ENCODE peak calls at places on chromosomes 1 and 21, in four cellular contexts. B is H1, X is WTC11, S is K562. O is an unnamed sample.

GRCh38 chr1:213457097-213457680 is 406.1 kb downstream of the RPS6KC1 start:
- DNase-seq in B (no peak), X (no peak), S (no peak), O (no peak)

GRCh38 chr1:76053021-76053420 is 21.5 kb upstream of the ST6GALNAC3 start:
- DNase-seq in B (no peak), X (peak), S (no peak), O (peak)

GRCh38 chr21:35473496-35473895 is 424.4 kb upstream of the RUNX1 start:
- DNase-seq in S (no peak), B (no peak), X (no peak), O (no peak)

GRCh38 chr1:11521605-11522399 is 42.8 kb downstream of the DISP3 start:
- DNase-seq in X (peak), B (no peak), S (no peak), O (no peak)

GRCh38 chr1:196651637-196652215 is at the start of gene CFH:
- DNase-seq in X (no peak), B (no peak), S (peak), O (no peak)

GRCh38 chr21:41251961-41252642 is 64.5 kb upstream of the FAM3B start:
- DNase-seq in X (no peak), S (no peak), B (no peak), O (no peak)

GRCh38 chr1:220786337-220787068 is at the start of gene MTARC1:
- DNase-seq in B (no peak), S (no peak), X (peak), O (peak)

GRCh38 chr1:178254433-178254832 is 160.5 kb downstream of the RASAL2 start:
- DNase-seq in B (no peak), X (no peak), S (no peak), O (no peak)

GRCh38 chr1:30144831-30145230 is 578.6 kb downstream of the MATN1 start:
- DNase-seq in S (no peak), B (no peak), X (no peak), O (no peak)

GRCh38 chr1:19049128-19049768 is 92.8 kb upstream of the IFFO2 start:
- DNase-seq in S (no peak), B (no peak), X (no peak), O (no peak)

GRCh38 chr1:118618618-118619340 is 369.4 kb downstream of the TBX15 start:
- DNase-seq in X (no peak), B (no peak), S (no peak), O (no peak)

GRCh38 chr1:206517784-206518183 is 10.5 kb downstream of the RASSF5 start:
- DNase-seq in B (no peak), X (no peak), S (no peak), O (no peak)

GRCh38 chr1:156359973-156360372 is 9.0 kb upstream of the RHBG start:
- DNase-seq in S (peak), B (no peak), X (peak), O (peak)

GRCh38 chr1:185152187-185152767 is 4.5 kb downstream of the TRMT1L start:
- DNase-seq in S (peak), X (no peak), B (no peak), O (no peak)

GRCh38 chr1:23343246-23344110 is 606 bp downstream of the HNRNPR start:
- DNase-seq in S (peak), X (peak), B (no peak), O (no peak)

GRCh38 chr1:204380293-204380831 is 20.6 kb upstream of the PLEKHA6 start:
- DNase-seq in S (no peak), B (no peak), X (no peak), O (no peak)

GRCh38 chr1:171881466-171881865 is 40.2 kb downstream of the DNM3 start:
- DNase-seq in S (no peak), B (no peak), X (no peak), O (no peak)

GRCh38 chr21:43187715-43188114 is 18.9 kb downstream of the CRYAA start:
- DNase-seq in B (no peak), S (no peak), X (no peak), O (no peak)

GRCh38 chr1:29708381-29708780 is 472.1 kb downstream of the PTPRU start:
- DNase-seq in B (no peak), X (no peak), S (no peak), O (peak)

GRCh38 chr1:223776826-223777454 is 64.6 kb downstream of the CAPN2 start:
- DNase-seq in X (no peak), B (no peak), S (peak), O (no peak)

GRCh38 chr1:22398656-22399420 is 52.8 kb upstream of the ZBTB40 start:
- DNase-seq in S (no peak), X (no peak), B (no peak), O (no peak)

DNA sequence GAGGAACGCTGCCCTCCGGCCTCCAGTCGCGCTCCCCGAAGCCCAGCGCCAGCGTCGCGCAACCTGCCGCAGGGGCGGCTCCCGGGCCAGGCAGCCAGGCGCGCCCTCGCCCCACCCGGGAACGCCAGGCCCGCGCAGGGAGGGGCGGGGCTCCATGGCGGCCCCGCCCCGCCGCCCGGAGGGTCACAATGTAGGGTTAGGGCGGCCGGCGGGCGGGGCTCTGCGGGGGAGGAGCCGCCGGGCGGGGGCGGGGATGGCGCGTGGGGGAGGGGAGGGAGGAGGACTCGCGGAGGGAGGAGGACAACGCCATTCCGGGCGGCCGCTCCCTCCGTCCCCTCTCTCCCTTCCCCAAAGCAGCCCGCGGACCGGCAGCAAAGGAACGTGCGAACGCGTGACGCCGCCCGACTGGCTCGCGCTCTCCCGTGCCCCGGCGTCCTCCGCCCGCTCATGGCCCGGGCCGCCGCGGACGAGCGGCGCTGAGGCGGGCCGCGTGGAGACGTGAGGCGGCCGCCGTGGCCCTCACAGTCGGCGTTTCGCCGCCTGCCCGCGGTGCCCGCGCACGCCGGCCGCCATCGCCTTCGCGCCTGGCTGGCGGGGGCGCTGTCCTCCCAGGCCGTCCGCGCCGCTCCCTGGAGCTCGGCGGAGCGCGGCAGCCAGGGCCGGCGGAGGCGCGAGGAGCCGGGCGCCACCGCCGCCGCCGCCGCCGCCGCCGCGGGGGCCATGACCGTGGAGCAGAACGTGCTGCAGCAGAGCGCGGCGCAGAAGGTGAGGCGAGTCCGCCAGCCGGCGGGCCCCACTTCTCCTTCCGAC is at the start of gene USP25:
- DNase-seq in X (peak), S (peak), B (peak), O (peak)
- TF ChIP-seq TEAD4 in X (no peak), S (no peak), B (no peak), O (no peak)

DNA sequence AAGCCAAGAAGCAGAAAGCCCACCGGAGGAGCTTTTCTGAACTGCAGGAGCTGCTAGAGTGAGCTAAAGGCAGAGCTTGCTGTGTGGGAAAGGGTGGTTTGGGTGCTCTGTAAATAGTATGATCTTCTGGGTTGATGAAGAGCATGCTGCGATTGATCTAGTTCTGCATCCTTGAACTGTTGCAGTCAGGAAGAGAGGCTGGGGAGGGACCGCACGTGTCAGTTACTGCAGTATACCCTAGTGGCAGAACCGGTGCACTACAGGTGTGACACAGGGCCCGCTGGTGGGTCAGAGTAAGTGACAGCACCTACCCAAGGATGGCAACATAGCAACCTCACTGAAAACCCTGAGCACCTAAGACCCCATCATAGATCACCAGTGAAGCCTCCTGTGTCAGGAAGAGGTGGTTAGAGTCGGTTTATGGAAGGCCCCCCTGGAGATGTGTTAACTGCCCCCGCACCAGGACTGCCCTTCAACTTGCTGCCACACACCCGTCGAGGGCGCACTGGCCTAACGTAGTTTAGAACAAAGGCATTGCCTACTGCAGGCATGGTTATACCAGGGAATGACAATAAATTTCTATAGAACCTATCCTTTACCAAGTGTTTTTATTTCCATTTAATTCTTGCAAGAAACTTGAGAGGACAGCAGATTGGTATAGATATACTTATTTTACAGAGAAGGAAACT is 146.0 kb upstream of the KIAA0040 start:
- DNase-seq in X (peak), S (peak), B (peak), O (peak)
- TF ChIP-seq TEAD4 in X (no peak), S (no peak), B (no peak), O (no peak)

GRCh38 chr1:26373281-26373680 is 731 bp upstream of the ZNF683 start:
- DNase-seq in X (no peak), B (no peak), S (no peak), O (no peak)

GRCh38 chr1:26370591-26371382 is 1.8 kb downstream of the ZNF683 start:
- DNase-seq in S (no peak), B (no peak), X (no peak), O (no peak)

GRCh38 chr1:26373789-26374188 is 1.2 kb upstream of the ZNF683 start:
- DNase-seq in S (no peak), X (no peak), B (no peak), O (no peak)

GRCh38 chr1:26375081-26375480 is 2.5 kb upstream of the ZNF683 start:
- DNase-seq in B (no peak), X (no peak), S (no peak), O (no peak)

DNA sequence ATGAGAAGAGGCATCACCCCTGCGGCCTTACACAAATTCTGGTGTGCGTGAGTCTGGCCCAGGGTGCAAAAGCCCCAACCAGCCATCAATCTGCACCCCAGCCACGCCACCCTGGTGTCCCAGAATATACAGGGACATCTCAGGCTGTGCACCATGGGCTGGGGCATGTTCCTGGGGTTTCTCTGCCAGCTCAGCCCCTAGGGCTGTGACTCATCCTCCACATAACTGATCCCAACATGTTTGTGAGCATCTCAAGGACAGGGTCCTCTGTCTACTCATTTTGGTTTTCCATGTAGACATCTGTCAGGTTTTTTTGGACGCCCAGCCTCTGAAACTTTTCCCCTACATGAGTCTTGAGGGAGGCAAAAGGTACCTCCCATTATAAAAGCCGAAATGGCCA is 511 bp downstream of the ZNF683 start:
- DNase-seq in B (no peak), S (no peak), X (no peak), O (no peak)
- TF ChIP-seq TEAD4 in B (no peak), S (no peak), X (no peak), O (no peak)

GRCh38 chr1:94014087-94014486 is 104.9 kb upstream of the GCLM start:
- DNase-seq in S (no peak), B (no peak), X (no peak), O (no peak)

GRCh38 chr1:94014635-94015488 is 105.6 kb upstream of the GCLM start:
- DNase-seq in B (no peak), X (no peak), S (peak), O (no peak)

GRCh38 chr1:94019327-94019726 is 101.6 kb downstream of the ABCA4 start:
- DNase-seq in X (no peak), S (no peak), B (no peak), O (no peak)

GRCh38 chr1:94015489-94015817 is 105.5 kb downstream of the ABCA4 start:
- DNase-seq in X (no peak), S (no peak), B (no peak), O (no peak)

GRCh38 chr1:94017155-94017829 is 103.7 kb downstream of the ABCA4 start:
- DNase-seq in S (no peak), B (no peak), X (no peak), O (no peak)
- TF ChIP-seq TEAD4 in S (no peak), B (no peak), X (no peak), O (no peak)

GRCh38 chr1:17520041-17520440 is 19.5 kb upstream of the ARHGEF10L start:
- DNase-seq in X (no peak), B (no peak), S (no peak), O (no peak)
- TF ChIP-seq TEAD4 in X (no peak), B (no peak), S (no peak), O (no peak)

DNA sequence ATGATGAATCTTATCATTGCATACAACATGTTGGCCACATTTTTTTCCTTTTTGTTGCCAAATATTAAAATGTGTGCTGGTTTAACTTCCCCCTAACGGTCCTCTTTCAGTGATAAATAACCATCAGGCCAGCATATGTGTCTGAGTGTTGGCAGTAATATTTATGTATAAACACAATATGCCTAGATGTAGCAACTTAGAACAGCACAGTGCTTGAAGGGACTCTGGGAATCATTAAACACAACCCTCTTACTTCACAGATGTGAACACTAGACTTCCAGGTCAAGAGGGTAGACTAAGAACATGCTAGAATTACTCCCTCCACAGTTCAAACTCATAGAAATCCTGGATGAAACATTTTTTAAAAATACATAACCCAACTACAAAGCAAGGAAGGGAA is 581.8 kb downstream of the PLPP3 start:
- DNase-seq in X (no peak), B (no peak), S (no peak), O (no peak)
- TF ChIP-seq TEAD4 in X (no peak), B (no peak), S (no peak), O (no peak)